ENCODE peak calls at places on chromosomes 1 and 21, in four cellular contexts. G is CD8-positive, alpha-beta T cell; S is cardiac muscle cell; P is neural progenitor cell. C is an unnamed sample.

GRCh38 chr1:109759513-109760334 is 4.0 kb downstream of the EPS8L3 start:
- DNase-seq in P (no peak), S (no peak), G (no peak), C (no peak)

GRCh38 chr1:91697322-91698260 is 188.4 kb downstream of the TGFBR3 start:
- DNase-seq in P (no peak), S (no peak), G (peak; percentile 31), C (no peak)

GRCh38 chr1:209635850-209636249 is 16.4 kb downstream of the LAMB3 start:
- DNase-seq in G (no peak), P (no peak), S (no peak), C (no peak)

GRCh38 chr1:35894183-35894582 is 11.2 kb downstream of the AGO1 start:
- DNase-seq in G (no peak), S (no peak), P (no peak), C (no peak)

GRCh38 chr1:56676571-56677035 is 31.5 kb downstream of the PRKAA2 start:
- DNase-seq in S (no peak), P (no peak), G (no peak), C (peak; percentile 91)

GRCh38 chr1:212514782-212515181 is 82.1 kb downstream of the NENF start:
- DNase-seq in S (no peak), G (no peak), P (peak; percentile 52), C (no peak)

GRCh38 chr1:58929667-58930325 is 145.9 kb upstream of the JUN start:
- DNase-seq in S (no peak), P (no peak), G (peak; percentile 84), C (no peak)

GRCh38 chr1:89068291-89068690 is 3.3 kb upstream of the GBP1 start:
- DNase-seq in S (no peak), P (no peak), G (no peak), C (no peak)

GRCh38 chr1:234602334-234603220 is 7.4 kb downstream of the IRF2BP2 start:
- DNase-seq in S (no peak), G (no peak), P (no peak), C (no peak)

GRCh38 chr1:186125035-186125434 is 250.0 kb downstream of the TPR start:
- DNase-seq in G (no peak), S (no peak), P (no peak), C (no peak)

GRCh38 chr1:67367370-67368345 is 60.0 kb downstream of the IL12RB2 start:
- DNase-seq in S (peak; percentile 61), G (no peak), P (no peak), C (no peak)

GRCh38 chr1:210730023-210730422 is 401.3 kb downstream of the HHAT start:
- DNase-seq in P (no peak), G (no peak), S (no peak), C (no peak)

GRCh38 chr1:39360726-39361125 is 130.7 kb upstream of the BMP8A start:
- DNase-seq in S (no peak), G (no peak), P (no peak), C (no peak)

GRCh38 chr1:220892997-220893700 is 13.9 kb downstream of the HLX start:
- DNase-seq in G (no peak), S (no peak), P (peak; percentile 57), C (no peak)

GRCh38 chr1:41876533-41877445 is 41.9 kb downstream of the HIVEP3 start:
- DNase-seq in G (no peak), P (peak; percentile 32), S (peak; percentile 28), C (no peak)

GRCh38 chr1:160519542-160520435 is 3.3 kb downstream of the SLAMF6 start:
- DNase-seq in P (no peak), G (peak; percentile 28), S (no peak), C (no peak)

GRCh38 chr1:37793773-37794371 is at the start of gene MANEAL:
- DNase-seq in P (peak; percentile 82), G (peak; percentile 35), S (peak; percentile 88), C (no peak)

GRCh38 chr1:205423248-205423647 is 1.4 kb upstream of the LEMD1 start:
- DNase-seq in P (no peak), G (no peak), S (no peak), C (no peak)

GRCh38 chr1:225881081-225882007 is 836 bp downstream of the TMEM63A start:
- DNase-seq in P (peak; percentile 48), S (peak; percentile 47), G (peak; percentile 56), C (no peak)

GRCh38 chr1:180524915-180525695 is 22.7 kb upstream of the ACBD6 start:
- DNase-seq in P (no peak), S (no peak), G (no peak), C (no peak)

GRCh38 chr1:175322109-175322508 is 129.5 kb upstream of the KIAA0040 start:
- DNase-seq in P (no peak), G (no peak), S (no peak), C (no peak)

DNA sequence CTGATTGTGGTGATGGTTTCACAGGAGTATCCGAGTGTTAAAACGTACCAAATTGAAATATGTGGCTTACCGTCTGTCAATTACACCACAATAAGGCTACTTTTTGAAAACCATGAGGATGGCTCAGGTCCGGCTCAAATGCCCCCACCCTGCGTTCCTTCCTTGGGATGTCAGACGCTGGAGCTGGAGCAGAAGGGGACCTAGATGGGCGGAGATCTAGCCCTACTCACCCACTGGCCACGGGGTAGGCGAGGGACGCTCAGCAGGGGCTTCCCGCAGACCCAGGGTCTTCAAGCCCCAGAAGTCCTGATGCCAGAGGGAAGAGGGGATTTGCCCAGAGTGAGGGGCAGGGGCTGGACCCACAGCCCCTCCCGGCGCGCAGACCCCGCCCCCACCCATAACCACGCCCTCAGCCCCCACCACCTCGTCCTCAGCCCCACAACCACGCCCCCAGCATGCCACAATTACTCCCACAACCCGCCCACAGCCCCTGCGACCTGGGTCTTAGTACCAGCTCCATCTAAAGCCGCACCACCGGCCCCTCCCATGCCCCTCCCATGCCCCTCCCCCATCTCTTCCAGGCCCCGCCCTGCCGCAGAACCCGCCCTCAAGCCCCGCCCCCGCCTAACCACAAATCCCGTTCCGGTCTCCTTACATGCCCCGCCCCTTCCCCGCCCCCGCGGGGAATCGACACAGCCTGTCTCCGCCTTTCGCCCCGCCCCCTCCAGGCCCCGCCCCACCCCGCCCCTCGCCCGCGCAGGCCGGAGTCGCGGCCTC is at the start of gene LRRC3:
- DNase-seq in S (peak; percentile 98), G (peak; percentile 86), P (peak; percentile 99), C (no peak)
- H3K4me1 ChIP-seq in S (peaks cover 3% of the 10 kb centered on the region), G (peaks cover 9% of the 10 kb centered on the region), P (no peaks in the 10 kb centered on the region), C (no peaks in the 10 kb centered on the region)

GRCh38 chr1:19205845-19206244 is 4.2 kb downstream of the UBR4 start:
- DNase-seq in S (no peak), P (no peak), G (no peak), C (no peak)
- H3K27ac ChIP-seq in S (peak overlapping the region; percentile 52), P (no peak overlapping the region), G (no peak overlapping the region), C (no peak overlapping the region)

DNA sequence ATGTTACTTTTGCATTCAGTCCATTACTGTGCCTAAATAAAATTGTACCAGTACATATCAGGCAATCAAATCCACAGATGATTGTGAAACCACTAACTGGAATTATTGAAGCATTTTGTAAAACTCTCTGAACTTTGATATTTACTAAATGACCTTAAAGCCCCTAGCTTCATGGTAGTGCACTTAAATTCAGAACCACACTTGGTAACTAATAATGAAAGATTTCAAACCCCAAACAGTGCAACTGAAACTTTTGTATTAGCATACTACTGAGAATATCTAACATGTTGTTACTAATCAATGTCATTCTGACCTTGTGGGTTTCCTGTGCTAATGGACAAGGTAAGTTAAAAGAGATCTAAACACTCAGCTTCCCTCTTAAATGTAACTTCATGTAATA is at the start of gene CFHR3:
- DNase-seq in S (no peak), G (no peak), P (no peak), C (no peak)
- H3K4me1 ChIP-seq in S (no peaks in the 10 kb centered on the region), G (no peaks in the 10 kb centered on the region), P (no peaks in the 10 kb centered on the region), C (no peaks in the 10 kb centered on the region)

GRCh38 chr21:16851054-16851453 is 661.8 kb upstream of the CXADR start:
- DNase-seq in G (no peak), P (no peak), S (no peak), C (no peak)
- H3K27ac ChIP-seq in G (no peak overlapping the region), P (no peak overlapping the region), S (no peak overlapping the region), C (no peak overlapping the region)